ENCODE peak calls at places on chromosomes 5 and 9, in four cellular contexts. One of them, this sample, is unnamed.

GRCh38 chr5:2017540-2018389 is 135.0 kb upstream of the IRX4 start:
- DNase-seq in activated CD8-positive, alpha-beta T cell treated with anti-CD3 and anti-CD28 coated beads for 36 hours: peak; percentile 63
- DNase-seq in Caco-2: no peak
- DNase-seq in adrenal gland: no peak
- DNase-seq in this sample: peak; percentile 38

GRCh38 chr9:84238652-84239051 is 101.9 kb downstream of the SLC28A3 start:
- DNase-seq in activated CD8-positive, alpha-beta T cell treated with anti-CD3 and anti-CD28 coated beads for 36 hours: peak; percentile 8
- DNase-seq in Caco-2: peak; percentile 7
- DNase-seq in adrenal gland: no peak
- DNase-seq in this sample: no peak

GRCh38 chr5:135466178-135467050 is 14.3 kb upstream of the TIFAB start:
- DNase-seq in activated CD8-positive, alpha-beta T cell treated with anti-CD3 and anti-CD28 coated beads for 36 hours: peak; percentile 81
- DNase-seq in Caco-2: peak; percentile 84
- DNase-seq in adrenal gland: peak; percentile 81
- DNase-seq in this sample: peak; percentile 87

GRCh38 chr5:32455311-32455710 is 10.8 kb upstream of the ZFR start:
- DNase-seq in Caco-2: no peak
- DNase-seq in activated CD8-positive, alpha-beta T cell treated with anti-CD3 and anti-CD28 coated beads for 36 hours: no peak
- DNase-seq in adrenal gland: no peak
- DNase-seq in this sample: no peak

GRCh38 chr9:28234133-28234898 is 661.0 kb upstream of the C9orf72 start:
- DNase-seq in Caco-2: no peak
- DNase-seq in adrenal gland: no peak
- DNase-seq in activated CD8-positive, alpha-beta T cell treated with anti-CD3 and anti-CD28 coated beads for 36 hours: no peak
- DNase-seq in this sample: no peak

GRCh38 chr9:124209279-124209678 is 48.5 kb upstream of the NEK6 start:
- DNase-seq in Caco-2: no peak
- DNase-seq in activated CD8-positive, alpha-beta T cell treated with anti-CD3 and anti-CD28 coated beads for 36 hours: no peak
- DNase-seq in adrenal gland: no peak
- DNase-seq in this sample: no peak

GRCh38 chr9:131747352-131747751 is 7.5 kb upstream of the RAPGEF1 start:
- DNase-seq in Caco-2: peak; percentile 47
- DNase-seq in adrenal gland: no peak
- DNase-seq in activated CD8-positive, alpha-beta T cell treated with anti-CD3 and anti-CD28 coated beads for 36 hours: peak; percentile 50
- DNase-seq in this sample: no peak

GRCh38 chr5:69415584-69415958 is 655 bp downstream of the MARVELD2 start:
- DNase-seq in activated CD8-positive, alpha-beta T cell treated with anti-CD3 and anti-CD28 coated beads for 36 hours: no peak
- DNase-seq in Caco-2: peak; percentile 62
- DNase-seq in adrenal gland: no peak
- DNase-seq in this sample: no peak

GRCh38 chr5:31663519-31663918 is 24.6 kb downstream of the PDZD2 start:
- DNase-seq in activated CD8-positive, alpha-beta T cell treated with anti-CD3 and anti-CD28 coated beads for 36 hours: no peak
- DNase-seq in Caco-2: no peak
- DNase-seq in adrenal gland: peak; percentile 39
- DNase-seq in this sample: no peak

GRCh38 chr9:108854094-108854493 is 1.7 kb downstream of the ACTL7B start:
- DNase-seq in activated CD8-positive, alpha-beta T cell treated with anti-CD3 and anti-CD28 coated beads for 36 hours: no peak
- DNase-seq in adrenal gland: no peak
- DNase-seq in Caco-2: no peak
- DNase-seq in this sample: no peak

GRCh38 chr9:715743-716400 is 125.6 kb upstream of the DMRT1 start:
- DNase-seq in adrenal gland: no peak
- DNase-seq in Caco-2: no peak
- DNase-seq in activated CD8-positive, alpha-beta T cell treated with anti-CD3 and anti-CD28 coated beads for 36 hours: no peak
- DNase-seq in this sample: no peak

GRCh38 chr9:3435732-3436131 is 90.1 kb downstream of the RFX3 start:
- DNase-seq in Caco-2: no peak
- DNase-seq in adrenal gland: no peak
- DNase-seq in activated CD8-positive, alpha-beta T cell treated with anti-CD3 and anti-CD28 coated beads for 36 hours: no peak
- DNase-seq in this sample: no peak

GRCh38 chr9:116287721-116288120 is 134.1 kb downstream of the PAPPA start:
- DNase-seq in Caco-2: no peak
- DNase-seq in activated CD8-positive, alpha-beta T cell treated with anti-CD3 and anti-CD28 coated beads for 36 hours: no peak
- DNase-seq in adrenal gland: no peak
- DNase-seq in this sample: no peak

GRCh38 chr5:59640411-59640810 is 253.1 kb downstream of the PDE4D start:
- DNase-seq in Caco-2: no peak
- DNase-seq in activated CD8-positive, alpha-beta T cell treated with anti-CD3 and anti-CD28 coated beads for 36 hours: no peak
- DNase-seq in adrenal gland: no peak
- DNase-seq in this sample: no peak

GRCh38 chr5:123460296-123460729 is 37.1 kb upstream of the CEP120 start:
- DNase-seq in Caco-2: peak; percentile 12
- DNase-seq in activated CD8-positive, alpha-beta T cell treated with anti-CD3 and anti-CD28 coated beads for 36 hours: peak; percentile 72
- DNase-seq in adrenal gland: peak; percentile 40
- DNase-seq in this sample: no peak

GRCh38 chr9:70060148-70060882 is 16.7 kb downstream of the MAMDC2 start:
- DNase-seq in Caco-2: no peak
- DNase-seq in adrenal gland: no peak
- DNase-seq in activated CD8-positive, alpha-beta T cell treated with anti-CD3 and anti-CD28 coated beads for 36 hours: no peak
- DNase-seq in this sample: no peak

GRCh38 chr9:96293481-96293880 is 8.5 kb downstream of the HSD17B3 start:
- DNase-seq in activated CD8-positive, alpha-beta T cell treated with anti-CD3 and anti-CD28 coated beads for 36 hours: no peak
- DNase-seq in Caco-2: no peak
- DNase-seq in adrenal gland: no peak
- DNase-seq in this sample: no peak

GRCh38 chr9:89274838-89275237 is 36.2 kb upstream of the CKS2 start:
- DNase-seq in adrenal gland: no peak
- DNase-seq in Caco-2: no peak
- DNase-seq in activated CD8-positive, alpha-beta T cell treated with anti-CD3 and anti-CD28 coated beads for 36 hours: peak; percentile 44
- DNase-seq in this sample: no peak

GRCh38 chr5:140253985-140254384 is 48.9 kb downstream of the PFDN1 start:
- DNase-seq in activated CD8-positive, alpha-beta T cell treated with anti-CD3 and anti-CD28 coated beads for 36 hours: no peak
- DNase-seq in Caco-2: peak; percentile 47
- DNase-seq in adrenal gland: no peak
- DNase-seq in this sample: no peak

GRCh38 chr9:91164724-91165520 is 196.8 kb downstream of the AUH start:
- DNase-seq in activated CD8-positive, alpha-beta T cell treated with anti-CD3 and anti-CD28 coated beads for 36 hours: peak; percentile 94
- DNase-seq in adrenal gland: peak; percentile 85
- DNase-seq in Caco-2: peak; percentile 44
- DNase-seq in this sample: no peak

GRCh38 chr9:27572918-27573698 is at the start of gene C9orf72:
- DNase-seq in adrenal gland: peak; percentile 78
- DNase-seq in activated CD8-positive, alpha-beta T cell treated with anti-CD3 and anti-CD28 coated beads for 36 hours: peak; percentile 84
- DNase-seq in Caco-2: peak; percentile 46
- DNase-seq in this sample: peak; percentile 66

GRCh38 chr9:115018547-115019435 is 88.4 kb upstream of the TNFSF8 start:
- DNase-seq in activated CD8-positive, alpha-beta T cell treated with anti-CD3 and anti-CD28 coated beads for 36 hours: peak; percentile 23
- DNase-seq in adrenal gland: no peak
- DNase-seq in Caco-2: peak; percentile 46
- DNase-seq in this sample: no peak

GRCh38 chr9:106286249-106286648 is 576.7 kb upstream of the ZNF462 start:
- DNase-seq in adrenal gland: peak; percentile 24
- DNase-seq in Caco-2: peak; percentile 20
- DNase-seq in activated CD8-positive, alpha-beta T cell treated with anti-CD3 and anti-CD28 coated beads for 36 hours: no peak
- DNase-seq in this sample: peak; percentile 30

GRCh38 chr5:16552666-16553343 is 64.0 kb downstream of the RETREG1 start:
- DNase-seq in adrenal gland: peak; percentile 63
- DNase-seq in activated CD8-positive, alpha-beta T cell treated with anti-CD3 and anti-CD28 coated beads for 36 hours: peak; percentile 84
- DNase-seq in Caco-2: peak; percentile 89
- DNase-seq in this sample: peak; percentile 67

GRCh38 chr5:33041586-33041985 is 330.5 kb downstream of the NPR3 start:
- DNase-seq in adrenal gland: no peak
- DNase-seq in Caco-2: no peak
- DNase-seq in activated CD8-positive, alpha-beta T cell treated with anti-CD3 and anti-CD28 coated beads for 36 hours: no peak
- DNase-seq in this sample: no peak

GRCh38 chr5:133827001-133827400 is 141.4 kb downstream of the C5orf15 start:
- DNase-seq in Caco-2: no peak
- DNase-seq in activated CD8-positive, alpha-beta T cell treated with anti-CD3 and anti-CD28 coated beads for 36 hours: no peak
- DNase-seq in adrenal gland: no peak
- DNase-seq in this sample: no peak

GRCh38 chr9:100700689-100701318 is 122.9 kb downstream of the CAVIN4 start:
- DNase-seq in adrenal gland: peak; percentile 39
- DNase-seq in activated CD8-positive, alpha-beta T cell treated with anti-CD3 and anti-CD28 coated beads for 36 hours: peak; percentile 21
- DNase-seq in Caco-2: peak; percentile 43
- DNase-seq in this sample: peak; percentile 34

GRCh38 chr5:160293901-160294561 is 18.3 kb downstream of the CCNJL start:
- DNase-seq in Caco-2: no peak
- DNase-seq in adrenal gland: no peak
- DNase-seq in activated CD8-positive, alpha-beta T cell treated with anti-CD3 and anti-CD28 coated beads for 36 hours: no peak
- DNase-seq in this sample: no peak

GRCh38 chr9:70111042-70111602 is 67.5 kb downstream of the MAMDC2 start:
- DNase-seq in adrenal gland: peak; percentile 83
- DNase-seq in activated CD8-positive, alpha-beta T cell treated with anti-CD3 and anti-CD28 coated beads for 36 hours: peak; percentile 72
- DNase-seq in Caco-2: peak; percentile 20
- DNase-seq in this sample: peak; percentile 60

GRCh38 chr9:114499528-114499927 is 5.7 kb downstream of the WHRN start:
- DNase-seq in activated CD8-positive, alpha-beta T cell treated with anti-CD3 and anti-CD28 coated beads for 36 hours: no peak
- DNase-seq in Caco-2: no peak
- DNase-seq in adrenal gland: no peak
- DNase-seq in this sample: no peak

GRCh38 chr5:31999470-31999869 is 174.6 kb downstream of the GOLPH3 start:
- DNase-seq in activated CD8-positive, alpha-beta T cell treated with anti-CD3 and anti-CD28 coated beads for 36 hours: no peak
- DNase-seq in adrenal gland: no peak
- DNase-seq in Caco-2: no peak
- DNase-seq in this sample: no peak

GRCh38 chr5:61283480-61283879 is 48.6 kb upstream of the ZSWIM6 start:
- DNase-seq in activated CD8-positive, alpha-beta T cell treated with anti-CD3 and anti-CD28 coated beads for 36 hours: no peak
- DNase-seq in Caco-2: no peak
- DNase-seq in adrenal gland: no peak
- DNase-seq in this sample: no peak

GRCh38 chr5:10306114-10306513 is 1.6 kb downstream of the CMBL start:
- DNase-seq in Caco-2: no peak
- DNase-seq in activated CD8-positive, alpha-beta T cell treated with anti-CD3 and anti-CD28 coated beads for 36 hours: no peak
- DNase-seq in adrenal gland: no peak
- DNase-seq in this sample: no peak

GRCh38 chr5:178730940-178731265 is 444 bp upstream of the ZNF354A start:
- DNase-seq in adrenal gland: no peak
- DNase-seq in activated CD8-positive, alpha-beta T cell treated with anti-CD3 and anti-CD28 coated beads for 36 hours: peak; percentile 5
- DNase-seq in Caco-2: peak; percentile 3
- DNase-seq in this sample: no peak

GRCh38 chr5:32708949-32709348 is 2.2 kb upstream of the NPR3 start:
- DNase-seq in activated CD8-positive, alpha-beta T cell treated with anti-CD3 and anti-CD28 coated beads for 36 hours: peak; percentile 8
- DNase-seq in Caco-2: no peak
- DNase-seq in adrenal gland: no peak
- DNase-seq in this sample: no peak

GRCh38 chr9:81266674-81267073 is 422.7 kb downstream of the TLE1 start:
- DNase-seq in activated CD8-positive, alpha-beta T cell treated with anti-CD3 and anti-CD28 coated beads for 36 hours: no peak
- DNase-seq in Caco-2: no peak
- DNase-seq in adrenal gland: no peak
- DNase-seq in this sample: no peak

GRCh38 chr5:172733179-172733973 is 37.6 kb downstream of the DUSP1 start:
- DNase-seq in Caco-2: peak; percentile 35
- DNase-seq in adrenal gland: no peak
- DNase-seq in activated CD8-positive, alpha-beta T cell treated with anti-CD3 and anti-CD28 coated beads for 36 hours: no peak
- DNase-seq in this sample: no peak

GRCh38 chr5:83376461-83376860 is 95.1 kb upstream of the VCAN start:
- DNase-seq in activated CD8-positive, alpha-beta T cell treated with anti-CD3 and anti-CD28 coated beads for 36 hours: no peak
- DNase-seq in Caco-2: no peak
- DNase-seq in adrenal gland: no peak
- DNase-seq in this sample: no peak

GRCh38 chr5:138972836-138973235 is 97.7 kb upstream of the LRRTM2 start:
- DNase-seq in activated CD8-positive, alpha-beta T cell treated with anti-CD3 and anti-CD28 coated beads for 36 hours: no peak
- DNase-seq in Caco-2: peak; percentile 25
- DNase-seq in adrenal gland: peak; percentile 13
- DNase-seq in this sample: no peak

DNA sequence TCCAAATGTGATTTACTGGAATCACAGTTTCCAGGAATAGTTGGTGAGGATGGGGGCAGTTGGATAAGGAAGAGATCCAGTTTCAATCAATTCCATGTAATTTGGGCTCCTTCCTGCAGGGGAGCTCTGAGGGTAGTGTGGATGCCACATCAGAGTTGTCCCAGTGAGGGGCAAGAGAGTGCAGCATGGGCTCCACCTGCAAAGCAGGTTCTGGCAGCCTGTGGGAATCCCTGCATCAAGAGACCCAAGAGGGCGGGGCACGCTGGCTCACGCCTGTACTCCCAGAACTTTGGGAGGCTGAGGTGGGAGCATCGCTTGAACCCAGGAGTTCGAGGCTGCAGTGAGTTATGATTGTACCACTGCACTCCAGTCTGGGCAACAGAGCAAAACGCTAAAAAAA is 188.5 kb downstream of the CACNA1B start:
- DNase-seq in Caco-2: peak; percentile 38
- DNase-seq in activated CD8-positive, alpha-beta T cell treated with anti-CD3 and anti-CD28 coated beads for 36 hours: no peak
- DNase-seq in adrenal gland: no peak
- DNase-seq in this sample: no peak
- TF ChIP-seq CTCF in Caco-2: peak; percentile 35
- TF ChIP-seq CTCF in activated CD8-positive, alpha-beta T cell treated with anti-CD3 and anti-CD28 coated beads for 36 hours: no peak
- TF ChIP-seq CTCF in adrenal gland: no peak
- TF ChIP-seq CTCF in this sample: peak; percentile 35

GRCh38 chr9:17063535-17064135 is 71.2 kb upstream of the CNTLN start:
- DNase-seq in activated CD8-positive, alpha-beta T cell treated with anti-CD3 and anti-CD28 coated beads for 36 hours: peak; percentile 11
- DNase-seq in Caco-2: peak; percentile 36
- DNase-seq in adrenal gland: peak; percentile 43
- DNase-seq in this sample: no peak
- TF ChIP-seq CTCF in activated CD8-positive, alpha-beta T cell treated with anti-CD3 and anti-CD28 coated beads for 36 hours: peak; percentile 53
- TF ChIP-seq CTCF in Caco-2: peak; percentile 55
- TF ChIP-seq CTCF in adrenal gland: peak; percentile 70
- TF ChIP-seq CTCF in this sample: peak; percentile 87

DNA sequence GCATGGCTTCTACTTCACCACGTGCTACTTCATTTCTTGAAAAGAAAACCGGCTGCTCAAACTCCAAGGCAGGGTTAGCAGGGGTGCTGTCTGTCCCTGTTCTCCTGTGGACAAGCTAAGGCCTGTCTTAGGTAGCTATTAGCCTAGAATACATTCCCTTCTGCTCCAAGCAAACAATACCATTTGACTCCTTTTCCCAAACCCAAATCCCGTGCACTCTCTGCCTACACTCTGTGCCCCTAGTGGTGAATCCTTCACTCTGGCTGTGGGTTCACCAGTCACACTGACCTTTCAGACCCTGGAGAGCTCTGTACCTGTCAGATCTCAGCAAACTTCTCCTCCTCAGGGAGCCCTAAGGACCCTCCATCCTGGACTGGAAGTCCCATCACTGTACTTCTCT is 211.6 kb downstream of the SLIT3 start:
- DNase-seq in activated CD8-positive, alpha-beta T cell treated with anti-CD3 and anti-CD28 coated beads for 36 hours: no peak
- DNase-seq in adrenal gland: no peak
- DNase-seq in Caco-2: no peak
- DNase-seq in this sample: no peak
- TF ChIP-seq CTCF in activated CD8-positive, alpha-beta T cell treated with anti-CD3 and anti-CD28 coated beads for 36 hours: no peak
- TF ChIP-seq CTCF in adrenal gland: no peak
- TF ChIP-seq CTCF in Caco-2: no peak
- TF ChIP-seq CTCF in this sample: no peak

GRCh38 chr9:110346325-110346724 is 8.7 kb upstream of the TXNDC8 start:
- DNase-seq in adrenal gland: no peak
- DNase-seq in Caco-2: no peak
- DNase-seq in activated CD8-positive, alpha-beta T cell treated with anti-CD3 and anti-CD28 coated beads for 36 hours: no peak
- DNase-seq in this sample: no peak

GRCh38 chr9:110356639-110357038 is 19.0 kb upstream of the TXNDC8 start:
- DNase-seq in Caco-2: no peak
- DNase-seq in activated CD8-positive, alpha-beta T cell treated with anti-CD3 and anti-CD28 coated beads for 36 hours: no peak
- DNase-seq in adrenal gland: no peak
- DNase-seq in this sample: no peak

DNA sequence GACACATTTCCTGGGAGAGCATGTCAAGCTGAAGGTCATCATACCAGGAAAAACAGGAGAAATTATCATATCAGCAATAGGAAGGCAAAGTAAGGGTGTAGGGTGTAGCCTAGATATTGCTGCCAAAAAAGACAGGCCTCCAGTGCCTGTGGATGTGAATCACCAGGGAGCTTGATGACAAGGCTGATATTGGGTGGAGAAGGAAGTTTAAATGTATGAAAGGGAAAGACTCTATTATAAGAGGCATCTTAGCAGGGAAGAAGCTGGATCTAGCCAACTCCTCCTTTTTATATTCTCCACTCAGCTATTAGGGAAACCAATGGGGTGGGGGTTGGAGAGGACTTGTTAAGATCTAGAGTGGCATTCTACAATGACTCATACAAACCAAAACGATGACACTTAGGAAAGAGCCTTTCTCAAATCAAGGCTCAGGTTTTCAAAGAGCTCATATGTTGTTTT is 13.4 kb upstream of the TXNDC8 start:
- DNase-seq in activated CD8-positive, alpha-beta T cell treated with anti-CD3 and anti-CD28 coated beads for 36 hours: no peak
- DNase-seq in Caco-2: no peak
- DNase-seq in adrenal gland: no peak
- DNase-seq in this sample: no peak
- TF ChIP-seq CTCF in activated CD8-positive, alpha-beta T cell treated with anti-CD3 and anti-CD28 coated beads for 36 hours: no peak
- TF ChIP-seq CTCF in Caco-2: no peak
- TF ChIP-seq CTCF in adrenal gland: no peak
- TF ChIP-seq CTCF in this sample: no peak

This sample was measured in neural crest cell.